ENCODE peak calls at places on chromosomes 13 and 19, in five cellular contexts. One of them, this sample, is unnamed.

GRCh38 chr19:35013820-35014754 is 14.0 kb downstream of the GRAMD1A start:
- DNase-seq in OCI-LY7: no peak
- DNase-seq in GM12865: peak; percentile 47
- DNase-seq in epithelial cell of esophagus: no peak
- DNase-seq in HCT116: no peak
- DNase-seq in this sample: peak; percentile 65

GRCh38 chr19:18338471-18339001 is 1.9 kb upstream of the PGPEP1 start:
- DNase-seq in HCT116: no peak
- DNase-seq in GM12865: no peak
- DNase-seq in OCI-LY7: no peak
- DNase-seq in epithelial cell of esophagus: no peak
- DNase-seq in this sample: no peak

GRCh38 chr13:25018729-25019115 is 77.2 kb upstream of the PABPC3 start:
- DNase-seq in OCI-LY7: no peak
- DNase-seq in GM12865: no peak
- DNase-seq in HCT116: no peak
- DNase-seq in epithelial cell of esophagus: no peak
- DNase-seq in this sample: no peak

GRCh38 chr19:51808333-51808986 is 13.5 kb downstream of the FPR3 start:
- DNase-seq in epithelial cell of esophagus: no peak
- DNase-seq in GM12865: no peak
- DNase-seq in OCI-LY7: no peak
- DNase-seq in HCT116: no peak
- DNase-seq in this sample: no peak

GRCh38 chr19:7636691-7637373 is at the start of gene STXBP2:
- DNase-seq in GM12865: peak; percentile 94
- DNase-seq in OCI-LY7: peak; percentile 91
- DNase-seq in epithelial cell of esophagus: peak; percentile 84
- DNase-seq in HCT116: peak; percentile 76
- DNase-seq in this sample: peak; percentile 92

GRCh38 chr13:42814868-42815267 is 33.5 kb downstream of the FAM216B start:
- DNase-seq in epithelial cell of esophagus: peak; percentile 88
- DNase-seq in OCI-LY7: no peak
- DNase-seq in GM12865: no peak
- DNase-seq in HCT116: no peak
- DNase-seq in this sample: no peak

GRCh38 chr19:29860492-29860891 is 48.7 kb downstream of the CCNE1 start:
- DNase-seq in HCT116: peak; percentile 49
- DNase-seq in epithelial cell of esophagus: no peak
- DNase-seq in OCI-LY7: peak; percentile 23
- DNase-seq in GM12865: peak; percentile 44
- DNase-seq in this sample: no peak

GRCh38 chr19:10726268-10726667 is 8.4 kb downstream of the DNM2 start:
- DNase-seq in HCT116: no peak
- DNase-seq in GM12865: no peak
- DNase-seq in epithelial cell of esophagus: no peak
- DNase-seq in OCI-LY7: no peak
- DNase-seq in this sample: no peak

GRCh38 chr13:51246411-51247298 is 24.5 kb downstream of the FAM124A start:
- DNase-seq in GM12865: no peak
- DNase-seq in OCI-LY7: no peak
- DNase-seq in HCT116: no peak
- DNase-seq in epithelial cell of esophagus: no peak
- DNase-seq in this sample: no peak

GRCh38 chr19:43651758-43652545 is 12.3 kb upstream of the CADM4 start:
- DNase-seq in OCI-LY7: peak; percentile 79
- DNase-seq in HCT116: no peak
- DNase-seq in GM12865: peak; percentile 79
- DNase-seq in epithelial cell of esophagus: peak; percentile 72
- DNase-seq in this sample: peak; percentile 60

GRCh38 chr19:53112286-53112685 is 9.1 kb upstream of the ZNF160 start:
- DNase-seq in GM12865: no peak
- DNase-seq in epithelial cell of esophagus: peak; percentile 33
- DNase-seq in HCT116: no peak
- DNase-seq in OCI-LY7: no peak
- DNase-seq in this sample: no peak

GRCh38 chr13:99013951-99014350 is 36.1 kb upstream of the DOCK9 start:
- DNase-seq in GM12865: no peak
- DNase-seq in epithelial cell of esophagus: peak; percentile 48
- DNase-seq in OCI-LY7: no peak
- DNase-seq in HCT116: no peak
- DNase-seq in this sample: no peak

GRCh38 chr13:85666356-85666755 is 132.9 kb downstream of the SLITRK6 start:
- DNase-seq in HCT116: no peak
- DNase-seq in GM12865: no peak
- DNase-seq in OCI-LY7: no peak
- DNase-seq in epithelial cell of esophagus: no peak
- DNase-seq in this sample: no peak

GRCh38 chr19:35272122-35272715 is 3.5 kb downstream of the USF2 start:
- DNase-seq in GM12865: no peak
- DNase-seq in OCI-LY7: no peak
- DNase-seq in epithelial cell of esophagus: no peak
- DNase-seq in HCT116: no peak
- DNase-seq in this sample: no peak

GRCh38 chr13:80798576-80799133 is 457.7 kb upstream of the SPRY2 start:
- DNase-seq in epithelial cell of esophagus: no peak
- DNase-seq in GM12865: no peak
- DNase-seq in HCT116: no peak
- DNase-seq in OCI-LY7: no peak
- DNase-seq in this sample: no peak

GRCh38 chr13:98490866-98491265 is 86.0 kb downstream of the STK24 start:
- DNase-seq in HCT116: no peak
- DNase-seq in OCI-LY7: no peak
- DNase-seq in epithelial cell of esophagus: no peak
- DNase-seq in GM12865: no peak
- DNase-seq in this sample: no peak

GRCh38 chr13:97484286-97484685 is 50.3 kb downstream of the RAP2A start:
- DNase-seq in epithelial cell of esophagus: no peak
- DNase-seq in GM12865: no peak
- DNase-seq in HCT116: no peak
- DNase-seq in OCI-LY7: no peak
- DNase-seq in this sample: no peak

GRCh38 chr13:76570485-76570884 is 315.7 kb downstream of the KCTD12 start:
- DNase-seq in HCT116: no peak
- DNase-seq in epithelial cell of esophagus: no peak
- DNase-seq in OCI-LY7: no peak
- DNase-seq in GM12865: no peak
- DNase-seq in this sample: no peak

GRCh38 chr13:23608704-23609413 is 38.6 kb downstream of the TNFRSF19 start:
- DNase-seq in epithelial cell of esophagus: no peak
- DNase-seq in GM12865: no peak
- DNase-seq in HCT116: no peak
- DNase-seq in OCI-LY7: no peak
- DNase-seq in this sample: no peak

GRCh38 chr13:45015300-45015699 is 26.0 kb downstream of the GPALPP1 start:
- DNase-seq in GM12865: no peak
- DNase-seq in epithelial cell of esophagus: peak; percentile 8
- DNase-seq in OCI-LY7: no peak
- DNase-seq in HCT116: no peak
- DNase-seq in this sample: no peak

GRCh38 chr13:94311893-94312292 is 167.6 kb downstream of the DCT start:
- DNase-seq in OCI-LY7: no peak
- DNase-seq in HCT116: no peak
- DNase-seq in GM12865: no peak
- DNase-seq in epithelial cell of esophagus: no peak
- DNase-seq in this sample: no peak

GRCh38 chr13:45691251-45691650 is 10.9 kb upstream of the CBY2 start:
- DNase-seq in epithelial cell of esophagus: peak; percentile 20
- DNase-seq in HCT116: no peak
- DNase-seq in OCI-LY7: no peak
- DNase-seq in GM12865: no peak
- DNase-seq in this sample: no peak

GRCh38 chr19:900302-901111 is 7.2 kb downstream of the RNU6-9 start:
- DNase-seq in epithelial cell of esophagus: peak; percentile 53
- DNase-seq in HCT116: no peak
- DNase-seq in GM12865: no peak
- DNase-seq in OCI-LY7: peak; percentile 54
- DNase-seq in this sample: peak; percentile 48

GRCh38 chr19:29694669-29695627 is 20.1 kb downstream of the C19orf12 start:
- DNase-seq in OCI-LY7: peak; percentile 60
- DNase-seq in GM12865: peak; percentile 84
- DNase-seq in HCT116: no peak
- DNase-seq in epithelial cell of esophagus: peak; percentile 55
- DNase-seq in this sample: peak; percentile 91

GRCh38 chr19:45828945-45829344 is 13.8 kb upstream of the RSPH6A start:
- DNase-seq in GM12865: no peak
- DNase-seq in HCT116: no peak
- DNase-seq in OCI-LY7: no peak
- DNase-seq in epithelial cell of esophagus: no peak
- DNase-seq in this sample: no peak
- TF ChIP-seq CTCF in GM12865: no peak
- TF ChIP-seq CTCF in HCT116: no peak
- TF ChIP-seq CTCF in OCI-LY7: no peak
- TF ChIP-seq CTCF in epithelial cell of esophagus: no peak
- TF ChIP-seq CTCF in this sample: no peak

GRCh38 chr13:110298221-110298565 is 8.8 kb downstream of the COL4A1 start:
- DNase-seq in OCI-LY7: no peak
- DNase-seq in HCT116: no peak
- DNase-seq in epithelial cell of esophagus: no peak
- DNase-seq in GM12865: no peak
- DNase-seq in this sample: no peak
- TF ChIP-seq CTCF in OCI-LY7: no peak
- TF ChIP-seq CTCF in HCT116: no peak
- TF ChIP-seq CTCF in epithelial cell of esophagus: no peak
- TF ChIP-seq CTCF in GM12865: no peak
- TF ChIP-seq CTCF in this sample: no peak

DNA sequence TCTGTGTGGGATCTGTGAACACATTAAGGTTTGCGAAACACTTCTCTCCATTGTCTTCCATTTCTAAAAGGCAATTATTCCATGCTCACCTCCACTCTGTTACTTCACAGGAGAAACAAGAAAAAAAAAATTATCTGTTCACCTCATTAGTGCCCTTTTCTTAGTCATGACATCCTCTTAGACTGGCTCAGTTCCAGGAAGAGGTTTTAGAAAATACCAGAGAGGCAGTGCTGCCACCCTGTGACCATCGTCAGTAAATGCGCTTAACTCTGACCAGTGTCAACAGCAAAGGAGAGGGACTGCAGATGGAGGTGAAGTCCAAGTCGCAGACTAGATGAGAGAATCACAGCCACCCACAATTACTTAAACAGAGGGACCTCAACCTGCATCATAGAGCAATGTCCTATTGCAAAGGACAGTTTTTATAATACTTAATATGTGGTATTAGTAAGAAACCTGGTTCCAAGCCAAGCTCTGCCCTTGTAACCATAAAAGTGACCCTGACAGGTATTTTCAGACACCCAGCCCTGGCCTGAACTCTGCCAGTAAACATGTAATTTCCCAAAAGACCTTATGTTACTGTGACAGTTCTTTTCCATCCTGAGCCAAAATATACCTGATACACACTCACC is 19.4 kb downstream of the CEACAM21 start:
- DNase-seq in GM12865: peak; percentile 89
- DNase-seq in epithelial cell of esophagus: peak; percentile 86
- DNase-seq in HCT116: peak; percentile 74
- DNase-seq in OCI-LY7: peak; percentile 81
- DNase-seq in this sample: peak; percentile 75
- TF ChIP-seq CTCF in GM12865: peak; percentile 76
- TF ChIP-seq CTCF in epithelial cell of esophagus: peak; percentile 82
- TF ChIP-seq CTCF in HCT116: peak; percentile 78
- TF ChIP-seq CTCF in OCI-LY7: peak; percentile 97
- TF ChIP-seq CTCF in this sample: peak; percentile 78

GRCh38 chr19:46579286-46579944 is 21.7 kb upstream of the CALM3 start:
- DNase-seq in HCT116: no peak
- DNase-seq in epithelial cell of esophagus: no peak
- DNase-seq in GM12865: peak; percentile 23
- DNase-seq in OCI-LY7: peak; percentile 47
- DNase-seq in this sample: peak; percentile 76
- TF ChIP-seq CTCF in HCT116: peak; percentile 89
- TF ChIP-seq CTCF in epithelial cell of esophagus: peak; percentile 26
- TF ChIP-seq CTCF in GM12865: peak; percentile 53
- TF ChIP-seq CTCF in OCI-LY7: peak; percentile 79
- TF ChIP-seq CTCF in this sample: peak; percentile 56

DNA sequence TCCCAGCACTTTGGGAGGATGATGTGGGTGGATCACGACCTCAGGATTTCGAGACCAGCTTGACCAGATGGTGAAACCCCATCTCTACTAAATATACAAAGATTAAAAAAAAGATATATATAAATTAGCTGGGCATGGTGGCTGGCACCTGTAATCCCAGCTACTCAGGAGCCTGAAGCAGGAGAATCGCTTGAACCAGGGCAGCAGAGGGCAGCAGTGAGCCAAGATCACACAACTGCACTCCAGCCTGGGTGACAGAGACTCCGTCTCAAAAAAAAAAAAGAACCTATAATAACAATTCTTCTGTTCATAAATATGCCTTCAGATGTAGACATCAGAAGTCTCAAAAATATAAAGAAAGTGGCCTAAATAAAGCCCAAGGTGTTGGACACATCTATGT is 7.6 kb downstream of the ZNF737 start:
- DNase-seq in HCT116: no peak
- DNase-seq in epithelial cell of esophagus: no peak
- DNase-seq in OCI-LY7: no peak
- DNase-seq in GM12865: no peak
- DNase-seq in this sample: peak; percentile 22
- TF ChIP-seq CTCF in HCT116: no peak
- TF ChIP-seq CTCF in epithelial cell of esophagus: no peak
- TF ChIP-seq CTCF in OCI-LY7: peak; percentile 66
- TF ChIP-seq CTCF in GM12865: no peak
- TF ChIP-seq CTCF in this sample: no peak